ENCODE peak calls at places on chromosome 3, in eight cellular contexts. One of them, this sample, is unnamed.

GRCh38 chr3:172201136-172201989 is 162.0 kb downstream of the FNDC3B start:
- DNase-seq in Jurkat, Clone E6-1: no peak
- DNase-seq in GF-D8: no peak
- DNase-seq in NCI-H1092: peak
- DNase-seq in HepG2: no peak
- DNase-seq in kidney tubule cell: peak
- DNase-seq in left cardiac atrium: peak
- DNase-seq in EL: peak
- DNase-seq in this sample: no peak

GRCh38 chr3:38116471-38117162 is 20.3 kb downstream of the ACAA1 start:
- DNase-seq in Jurkat, Clone E6-1: no peak
- DNase-seq in GF-D8: no peak
- DNase-seq in NCI-H1092: no peak
- DNase-seq in HepG2: no peak
- DNase-seq in kidney tubule cell: peak
- DNase-seq in left cardiac atrium: no peak
- DNase-seq in EL: no peak
- DNase-seq in this sample: no peak

GRCh38 chr3:50015918-50016317 is 72.8 kb upstream of the RBM5 start:
- DNase-seq in Jurkat, Clone E6-1: no peak
- DNase-seq in GF-D8: no peak
- DNase-seq in NCI-H1092: no peak
- DNase-seq in HepG2: no peak
- DNase-seq in kidney tubule cell: no peak
- DNase-seq in left cardiac atrium: no peak
- DNase-seq in EL: no peak
- DNase-seq in this sample: no peak

GRCh38 chr3:49609815-49610214 is 55.5 kb downstream of the BSN start:
- DNase-seq in Jurkat, Clone E6-1: no peak
- DNase-seq in GF-D8: no peak
- DNase-seq in NCI-H1092: no peak
- DNase-seq in HepG2: no peak
- DNase-seq in kidney tubule cell: no peak
- DNase-seq in left cardiac atrium: no peak
- DNase-seq in EL: no peak
- DNase-seq in this sample: no peak

GRCh38 chr3:44114142-44114541 is 127.5 kb upstream of the TOPAZ1 start:
- DNase-seq in Jurkat, Clone E6-1: peak
- DNase-seq in GF-D8: no peak
- DNase-seq in NCI-H1092: no peak
- DNase-seq in HepG2: peak
- DNase-seq in kidney tubule cell: no peak
- DNase-seq in left cardiac atrium: peak
- DNase-seq in EL: no peak
- DNase-seq in this sample: peak

GRCh38 chr3:57512174-57512573 is 32.0 kb downstream of the DNAH12 start:
- DNase-seq in Jurkat, Clone E6-1: no peak
- DNase-seq in GF-D8: no peak
- DNase-seq in NCI-H1092: no peak
- DNase-seq in HepG2: no peak
- DNase-seq in kidney tubule cell: peak
- DNase-seq in left cardiac atrium: no peak
- DNase-seq in EL: peak
- DNase-seq in this sample: no peak

GRCh38 chr3:194489736-194490612 is 3.2 kb upstream of the ATP13A3 start:
- DNase-seq in Jurkat, Clone E6-1: no peak
- DNase-seq in GF-D8: no peak
- DNase-seq in NCI-H1092: no peak
- DNase-seq in HepG2: no peak
- DNase-seq in kidney tubule cell: peak
- DNase-seq in left cardiac atrium: no peak
- DNase-seq in EL: peak
- DNase-seq in this sample: no peak

GRCh38 chr3:150875548-150875947 is 29.7 kb downstream of the MINDY4B start:
- DNase-seq in Jurkat, Clone E6-1: no peak
- DNase-seq in GF-D8: no peak
- DNase-seq in NCI-H1092: no peak
- DNase-seq in HepG2: no peak
- DNase-seq in kidney tubule cell: no peak
- DNase-seq in left cardiac atrium: no peak
- DNase-seq in EL: no peak
- DNase-seq in this sample: no peak

GRCh38 chr3:17032407-17033034 is 147.8 kb downstream of the PLCL2 start:
- DNase-seq in Jurkat, Clone E6-1: peak
- DNase-seq in GF-D8: no peak
- DNase-seq in NCI-H1092: peak
- DNase-seq in HepG2: peak
- DNase-seq in kidney tubule cell: peak
- DNase-seq in left cardiac atrium: no peak
- DNase-seq in EL: peak
- DNase-seq in this sample: peak

GRCh38 chr3:73055583-73056364 is 5.7 kb upstream of the EBLN2 start:
- DNase-seq in Jurkat, Clone E6-1: no peak
- DNase-seq in GF-D8: no peak
- DNase-seq in NCI-H1092: no peak
- DNase-seq in HepG2: no peak
- DNase-seq in kidney tubule cell: no peak
- DNase-seq in left cardiac atrium: no peak
- DNase-seq in EL: no peak
- DNase-seq in this sample: no peak

GRCh38 chr3:100957407-100958100 is 35.7 kb downstream of the ABI3BP start:
- DNase-seq in Jurkat, Clone E6-1: no peak
- DNase-seq in GF-D8: no peak
- DNase-seq in NCI-H1092: no peak
- DNase-seq in HepG2: no peak
- DNase-seq in kidney tubule cell: peak
- DNase-seq in left cardiac atrium: no peak
- DNase-seq in EL: peak
- DNase-seq in this sample: no peak

GRCh38 chr3:43390255-43390588 is 103.9 kb downstream of the SNRK start:
- DNase-seq in Jurkat, Clone E6-1: peak
- DNase-seq in GF-D8: no peak
- DNase-seq in NCI-H1092: no peak
- DNase-seq in HepG2: no peak
- DNase-seq in kidney tubule cell: no peak
- DNase-seq in left cardiac atrium: no peak
- DNase-seq in EL: no peak
- DNase-seq in this sample: no peak

GRCh38 chr3:168671091-168671490 is 575.4 kb upstream of the GOLIM4 start:
- DNase-seq in Jurkat, Clone E6-1: no peak
- DNase-seq in GF-D8: no peak
- DNase-seq in NCI-H1092: peak
- DNase-seq in HepG2: no peak
- DNase-seq in kidney tubule cell: no peak
- DNase-seq in left cardiac atrium: no peak
- DNase-seq in EL: no peak
- DNase-seq in this sample: no peak

GRCh38 chr3:70763894-70764293 is 451.5 kb upstream of the MDFIC2 start:
- DNase-seq in Jurkat, Clone E6-1: no peak
- DNase-seq in GF-D8: no peak
- DNase-seq in NCI-H1092: no peak
- DNase-seq in HepG2: no peak
- DNase-seq in kidney tubule cell: no peak
- DNase-seq in left cardiac atrium: no peak
- DNase-seq in EL: no peak
- DNase-seq in this sample: no peak

GRCh38 chr3:10116138-10116460 is 624 bp downstream of the BRK1 start:
- DNase-seq in Jurkat, Clone E6-1: no peak
- DNase-seq in GF-D8: no peak
- DNase-seq in NCI-H1092: no peak
- DNase-seq in HepG2: peak
- DNase-seq in kidney tubule cell: peak
- DNase-seq in left cardiac atrium: no peak
- DNase-seq in EL: peak
- DNase-seq in this sample: no peak

GRCh38 chr3:190197346-190197763 is 76.7 kb upstream of the P3H2 start:
- DNase-seq in Jurkat, Clone E6-1: no peak
- DNase-seq in GF-D8: no peak
- DNase-seq in NCI-H1092: no peak
- DNase-seq in HepG2: no peak
- DNase-seq in kidney tubule cell: peak
- DNase-seq in left cardiac atrium: no peak
- DNase-seq in EL: no peak
- DNase-seq in this sample: peak

GRCh38 chr3:65338571-65338970 is 650.8 kb upstream of the ADAMTS9 start:
- DNase-seq in Jurkat, Clone E6-1: no peak
- DNase-seq in GF-D8: no peak
- DNase-seq in NCI-H1092: no peak
- DNase-seq in HepG2: no peak
- DNase-seq in kidney tubule cell: peak
- DNase-seq in left cardiac atrium: no peak
- DNase-seq in EL: no peak
- DNase-seq in this sample: no peak

GRCh38 chr3:156259896-156260788 is 139.8 kb downstream of the KCNAB1 start:
- DNase-seq in Jurkat, Clone E6-1: no peak
- DNase-seq in GF-D8: no peak
- DNase-seq in NCI-H1092: no peak
- DNase-seq in HepG2: no peak
- DNase-seq in kidney tubule cell: no peak
- DNase-seq in left cardiac atrium: no peak
- DNase-seq in EL: no peak
- DNase-seq in this sample: no peak

GRCh38 chr3:33936921-33937210 is 138.4 kb downstream of the PDCD6IP start:
- DNase-seq in Jurkat, Clone E6-1: no peak
- DNase-seq in GF-D8: no peak
- DNase-seq in NCI-H1092: no peak
- DNase-seq in HepG2: no peak
- DNase-seq in kidney tubule cell: no peak
- DNase-seq in left cardiac atrium: no peak
- DNase-seq in EL: no peak
- DNase-seq in this sample: no peak

GRCh38 chr3:107431048-107431297 is 53.7 kb downstream of the CCDC54 start:
- DNase-seq in Jurkat, Clone E6-1: no peak
- DNase-seq in GF-D8: no peak
- DNase-seq in NCI-H1092: no peak
- DNase-seq in HepG2: no peak
- DNase-seq in kidney tubule cell: no peak
- DNase-seq in left cardiac atrium: peak
- DNase-seq in EL: peak
- DNase-seq in this sample: peak

GRCh38 chr3:153595186-153595815 is 433.3 kb downstream of the RAP2B start:
- DNase-seq in Jurkat, Clone E6-1: no peak
- DNase-seq in GF-D8: no peak
- DNase-seq in NCI-H1092: no peak
- DNase-seq in HepG2: peak
- DNase-seq in kidney tubule cell: peak
- DNase-seq in left cardiac atrium: no peak
- DNase-seq in EL: peak
- DNase-seq in this sample: peak

GRCh38 chr3:73493543-73494314 is 131.0 kb downstream of the PDZRN3 start:
- DNase-seq in Jurkat, Clone E6-1: no peak
- DNase-seq in GF-D8: no peak
- DNase-seq in NCI-H1092: no peak
- DNase-seq in HepG2: no peak
- DNase-seq in kidney tubule cell: peak
- DNase-seq in left cardiac atrium: no peak
- DNase-seq in EL: peak
- DNase-seq in this sample: no peak

GRCh38 chr3:171531716-171532115 is 71.5 kb upstream of the TNIK start:
- DNase-seq in Jurkat, Clone E6-1: no peak
- DNase-seq in GF-D8: no peak
- DNase-seq in NCI-H1092: no peak
- DNase-seq in HepG2: no peak
- DNase-seq in kidney tubule cell: no peak
- DNase-seq in left cardiac atrium: no peak
- DNase-seq in EL: no peak
- DNase-seq in this sample: no peak

GRCh38 chr3:147002721-147003120 is 397.6 kb upstream of the PLSCR5 start:
- DNase-seq in Jurkat, Clone E6-1: no peak
- DNase-seq in GF-D8: no peak
- DNase-seq in NCI-H1092: no peak
- DNase-seq in HepG2: no peak
- DNase-seq in kidney tubule cell: no peak
- DNase-seq in left cardiac atrium: no peak
- DNase-seq in EL: no peak
- DNase-seq in this sample: no peak